ENCODE peak calls at places on chromosomes 13 and 19, in six cellular contexts. X, U, E, Q, M and O are unnamed samples.
A peak's percentile ranks its signal among the peaks of the same experiment; 100 is the strongest.

GRCh38 chr19:38800577-38801347 is 11.8 kb downstream of the LGALS7B start:
- DNase-seq in X (no peak), E (no peak), U (no peak), Q (no peak), M (no peak), O (no peak)

GRCh38 chr19:13537454-13537853 is 31.2 kb upstream of the CACNA1A start:
- DNase-seq in U (no peak), Q (no peak), M (no peak), X (no peak), E (no peak), O (no peak)

GRCh38 chr13:46728777-46729176 is 68.2 kb downstream of the ESD start:
- DNase-seq in M (no peak), X (no peak), U (peak; percentile 20), Q (peak; percentile 40), E (no peak), O (peak; percentile 12)

GRCh38 chr19:56594783-56595547 is at the start of gene ZNF71:
- DNase-seq in E (peak; percentile 92), M (peak; percentile 91), X (peak; percentile 43), Q (peak; percentile 92), U (peak; percentile 97), O (peak; percentile 97)

GRCh38 chr13:73677041-73677589 is 457.1 kb downstream of the KLF12 start:
- DNase-seq in M (no peak), X (no peak), Q (peak; percentile 65), U (no peak), E (no peak), O (no peak)

GRCh38 chr13:108425056-108425455 is 155.5 kb downstream of the TNFSF13B start:
- DNase-seq in X (no peak), E (no peak), U (no peak), M (no peak), Q (no peak), O (no peak)

GRCh38 chr13:92436927-92437326 is 789.7 kb upstream of the GPC6 start:
- DNase-seq in U (no peak), Q (no peak), X (no peak), E (no peak), M (no peak), O (no peak)

GRCh38 chr13:51867062-51867461 is 5.3 kb downstream of the CCDC70 start:
- DNase-seq in M (no peak), X (no peak), U (no peak), E (no peak), Q (no peak), O (no peak)

GRCh38 chr13:51760592-51760991 is 43.4 kb downstream of the DHRS12 start:
- DNase-seq in M (no peak), U (no peak), X (no peak), E (peak; percentile 85), Q (no peak), O (no peak)

GRCh38 chr19:18898081-18898532 is 2.1 kb upstream of the CERS1 start:
- DNase-seq in E (no peak), Q (no peak), U (no peak), M (no peak), X (no peak), O (no peak)

GRCh38 chr19:55253842-55254624 is 4.8 kb downstream of the PPP6R1 start:
- DNase-seq in U (peak; percentile 84), Q (no peak), X (no peak), M (peak; percentile 45), E (no peak), O (peak; percentile 85)

GRCh38 chr19:55520691-55521292 is 16.1 kb downstream of the SBK2 start:
- DNase-seq in Q (no peak), U (no peak), M (no peak), X (no peak), E (no peak), O (no peak)

GRCh38 chr13:96075953-96076543 is 13.9 kb upstream of the HS6ST3 start:
- DNase-seq in E (no peak), X (no peak), Q (no peak), U (no peak), M (no peak), O (no peak)

GRCh38 chr19:42480335-42481095 is 37.8 kb upstream of the CXCL17 start:
- DNase-seq in X (no peak), Q (peak; percentile 78), M (peak; percentile 44), E (no peak), U (no peak), O (no peak)

GRCh38 chr19:13959962-13960862 is 7.9 kb downstream of the DCAF15 start:
- DNase-seq in Q (no peak), M (no peak), U (no peak), X (no peak), E (no peak), O (no peak)

GRCh38 chr19:4866595-4867424 is 657 bp downstream of the PLIN3 start:
- DNase-seq in M (peak; percentile 68), X (peak; percentile 30), E (peak; percentile 69), U (peak; percentile 71), Q (no peak), O (peak; percentile 61)

GRCh38 chr13:73259061-73259908 is 200.5 kb downstream of the KLF5 start:
- DNase-seq in Q (no peak), U (no peak), M (no peak), E (no peak), X (no peak), O (no peak)

GRCh38 chr13:29538625-29538976 is 56.9 kb downstream of the SLC7A1 start:
- DNase-seq in X (no peak), Q (no peak), M (no peak), U (no peak), E (no peak), O (no peak)

GRCh38 chr19:1219786-1220451 is 14.3 kb downstream of the STK11 start:
- DNase-seq in E (no peak), X (no peak), U (no peak), Q (no peak), M (no peak), O (no peak)

GRCh38 chr13:35379663-35380062 is 96.8 kb downstream of the MAB21L1 start:
- DNase-seq in E (no peak), Q (no peak), M (no peak), X (no peak), U (no peak), O (no peak)

GRCh38 chr19:49570997-49571676 is 9.2 kb downstream of the NOSIP start:
- DNase-seq in Q (peak; percentile 54), X (no peak), E (no peak), U (no peak), M (peak; percentile 53), O (no peak)
- TF ChIP-seq CTCF in Q (peak; percentile 19), X (no peak), E (no peak), U (peak; percentile 29), M (no peak), O (peak; percentile 29)

DNA sequence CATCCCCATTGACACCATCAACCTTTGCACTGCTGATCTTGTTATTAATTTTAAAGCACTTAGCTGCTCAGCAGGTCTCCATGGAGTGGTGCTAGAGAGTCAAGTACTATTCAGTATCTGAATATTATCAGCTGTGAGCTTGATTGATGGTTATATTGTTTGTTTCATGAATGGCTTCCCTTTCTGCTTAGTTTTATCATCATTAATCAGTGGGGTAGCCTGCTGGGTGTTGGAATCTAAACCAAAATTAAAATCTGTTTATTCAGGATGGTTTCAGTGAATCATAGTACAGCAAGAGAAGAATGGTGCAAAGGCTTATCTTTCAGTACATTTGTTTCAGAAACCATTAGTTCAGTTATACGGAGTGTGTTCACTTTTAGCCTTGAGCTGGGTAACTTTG is 42.5 kb upstream of the SCEL start:
- DNase-seq in M (no peak), E (peak; percentile 20), Q (peak; percentile 42), U (no peak), X (no peak), O (no peak)
- TF ChIP-seq CTCF in M (no peak), E (peak; percentile 84), Q (peak; percentile 56), U (peak; percentile 51), X (peak; percentile 29), O (peak; percentile 80)

DNA sequence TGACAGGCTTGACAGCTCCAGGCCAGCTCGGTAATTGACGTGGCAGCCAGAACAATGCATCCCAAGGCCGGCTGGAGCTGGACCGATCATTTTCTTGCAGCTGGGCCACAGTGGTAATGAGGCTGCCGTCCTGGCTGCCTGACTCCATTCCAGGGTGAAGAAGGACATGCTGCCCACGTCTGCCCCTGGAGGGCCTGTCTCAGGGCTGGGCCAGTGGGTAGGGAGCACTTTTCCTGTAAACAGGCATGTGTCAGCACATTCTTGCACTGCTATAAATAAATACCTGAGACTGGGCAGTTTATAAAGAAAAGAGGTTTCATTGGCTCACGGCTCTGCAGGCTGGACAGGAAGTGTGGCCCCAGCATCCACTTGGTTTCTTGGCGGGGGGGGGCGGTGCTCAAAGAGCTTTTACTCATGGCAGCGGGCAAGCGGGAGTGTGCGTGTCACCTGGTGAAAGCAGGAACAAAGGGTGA is 38.1 kb upstream of the KCTD15 start:
- DNase-seq in X (no peak), M (no peak), Q (peak; percentile 57), U (no peak), E (peak; percentile 83), O (no peak)
- TF ChIP-seq CTCF in X (no peak), M (no peak), Q (no peak), U (no peak), E (no peak), O (no peak)

GRCh38 chr13:50745542-50745941 is 98.0 kb downstream of the DLEU7 start:
- DNase-seq in Q (no peak), X (no peak), E (no peak), U (no peak), M (no peak), O (no peak)
- TF ChIP-seq CTCF in Q (no peak), X (no peak), E (no peak), U (no peak), M (no peak), O (no peak)

DNA sequence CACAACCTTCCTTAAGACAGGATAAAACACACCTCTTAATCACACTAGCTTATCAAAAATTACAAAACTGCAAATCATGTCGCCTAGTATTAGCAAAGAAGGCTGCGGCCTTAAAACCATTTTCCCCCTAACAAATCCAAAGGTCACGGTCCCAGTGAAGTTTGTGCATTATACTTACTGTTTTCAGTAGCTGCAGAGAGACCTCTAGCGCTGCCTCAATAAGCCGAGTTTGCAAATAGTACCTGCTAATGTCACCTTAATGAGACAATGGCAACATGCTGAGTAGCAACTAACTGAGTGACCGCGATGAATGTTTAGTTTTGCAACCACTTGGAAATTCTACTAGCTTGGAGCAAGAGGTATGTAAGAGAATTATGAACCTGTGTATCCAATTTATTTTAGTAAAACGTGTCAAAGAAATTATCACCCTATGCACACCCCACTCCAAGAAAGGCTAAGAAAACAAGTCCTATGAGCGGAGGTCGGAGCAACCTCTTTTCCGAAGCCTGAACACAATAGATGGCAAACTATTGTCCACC is 1.2 kb downstream of the KPNA3 start:
- DNase-seq in Q (peak; percentile 44), X (no peak), U (peak; percentile 50), M (no peak), E (peak; percentile 20), O (peak; percentile 62)
- TF ChIP-seq CTCF in Q (peak; percentile 29), X (no peak), U (peak; percentile 30), M (no peak), E (no peak), O (peak; percentile 49)

GRCh38 chr19:15836595-15837398 is 21.3 kb upstream of the OR10H1 start:
- DNase-seq in Q (peak; percentile 95), E (peak; percentile 97), U (peak; percentile 92), M (peak; percentile 96), X (peak; percentile 93), O (peak; percentile 93)
- TF ChIP-seq CTCF in Q (no peak), E (peak; percentile 14), U (no peak), M (no peak), X (no peak), O (no peak)